ENCODE peak calls at places on chromosomes 13 and 19, in six cellular contexts. Q is brain pericyte; E is anterior cingulate cortex; T is AML-193; D is CD4-positive, CD25-positive, alpha-beta regulatory T cell; H is BE2C. G is an unnamed sample.
A peak's percentile ranks its signal among the peaks of the same experiment; 100 is the strongest.

GRCh38 chr19:50628146-50628545 is 11.5 kb downstream of the SYT3 start:
- DNase-seq in Q (no peak), E (no peak), T (no peak), D (no peak), H (no peak), G (no peak)

GRCh38 chr13:97140611-97141010 is 81.5 kb upstream of the MBNL2 start:
- DNase-seq in Q (no peak), E (no peak), T (no peak), D (no peak), H (no peak), G (no peak)

GRCh38 chr13:99085139-99085845 is 107.4 kb upstream of the DOCK9 start:
- DNase-seq in Q (no peak), E (no peak), T (no peak), D (no peak), H (no peak), G (no peak)

GRCh38 chr13:43085545-43085944 is 62.2 kb downstream of the DNAJC15 start:
- DNase-seq in Q (no peak), E (no peak), T (peak; percentile 22), D (no peak), H (no peak), G (peak; percentile 71)

GRCh38 chr13:20774746-20775145 is 985 bp upstream of the EEF1AKMT1 start:
- DNase-seq in Q (no peak), E (no peak), T (no peak), D (no peak), H (no peak), G (no peak)

GRCh38 chr13:67374391-67374790 is 144.3 kb upstream of the PCDH9 start:
- DNase-seq in Q (no peak), E (no peak), T (no peak), D (no peak), H (no peak), G (no peak)

GRCh38 chr19:42216653-42217521 is 590 bp downstream of the DEDD2 start:
- DNase-seq in Q (no peak), E (peak; percentile 60), T (no peak), D (peak; percentile 25), H (peak; percentile 48), G (peak; percentile 41)

GRCh38 chr13:99969934-99970760 is 1.4 kb downstream of the ZIC5 start:
- DNase-seq in Q (no peak), E (no peak), T (no peak), D (no peak), H (peak; percentile 58), G (peak; percentile 69)

GRCh38 chr13:75194717-75195116 is 287.3 kb downstream of the TBC1D4 start:
- DNase-seq in Q (no peak), E (no peak), T (no peak), D (no peak), H (no peak), G (no peak)

GRCh38 chr19:51798958-51799310 is 4.0 kb downstream of the FPR3 start:
- DNase-seq in Q (no peak), E (no peak), T (no peak), D (no peak), H (no peak), G (no peak)

GRCh38 chr19:35033067-35034004 is 3.1 kb downstream of the SCN1B start:
- DNase-seq in Q (no peak), E (no peak), T (no peak), D (no peak), H (no peak), G (no peak)

GRCh38 chr13:99867535-99868271 is 103.9 kb downstream of the ZIC5 start:
- DNase-seq in Q (no peak), E (no peak), T (no peak), D (no peak), H (peak; percentile 24), G (peak; percentile 69)

GRCh38 chr19:14031719-14032480 is at the start of gene IL27RA:
- DNase-seq in Q (no peak), E (peak; percentile 15), T (peak; percentile 57), D (peak; percentile 67), H (peak; percentile 70), G (peak; percentile 56)

GRCh38 chr13:98390086-98390697 is 186.7 kb downstream of the STK24 start:
- DNase-seq in Q (no peak), E (no peak), T (no peak), D (no peak), H (no peak), G (no peak)

GRCh38 chr13:44237276-44237767 is 136.3 kb upstream of the SERP2 start:
- DNase-seq in Q (peak; percentile 84), E (peak; percentile 13), T (no peak), D (no peak), H (no peak), G (no peak)

GRCh38 chr13:20182231-20182846 is 10.4 kb downstream of the GJB2 start:
- DNase-seq in Q (no peak), E (no peak), T (peak; percentile 68), D (peak; percentile 32), H (peak; percentile 58), G (peak; percentile 70)

GRCh38 chr19:42254083-42254849 is 662 bp downstream of the ERF start:
- DNase-seq in Q (no peak), E (peak; percentile 79), T (peak; percentile 62), D (peak; percentile 66), H (peak; percentile 72), G (peak; percentile 76)

GRCh38 chr13:97855570-97855970 is 97.9 kb upstream of the IPO5 start:
- DNase-seq in Q (peak; percentile 57), E (no peak), T (peak; percentile 55), D (no peak), H (peak; percentile 58), G (peak; percentile 83)

GRCh38 chr19:47518139-47518538 is 3.3 kb upstream of the NAPA start:
- DNase-seq in Q (no peak), E (no peak), T (no peak), D (no peak), H (no peak), G (no peak)

GRCh38 chr19:35509018-35509652 is 4.3 kb downstream of the DMKN start:
- DNase-seq in Q (no peak), E (no peak), T (no peak), D (no peak), H (no peak), G (no peak)

GRCh38 chr13:39370048-39370447 is 232.9 kb downstream of the LHFPL6 start:
- DNase-seq in Q (no peak), E (no peak), T (no peak), D (no peak), H (no peak), G (no peak)

GRCh38 chr19:19077103-19077502 is 13.3 kb downstream of the SLC25A42 start:
- DNase-seq in Q (no peak), E (no peak), T (no peak), D (no peak), H (no peak), G (no peak)

GRCh38 chr13:27797228-27797624 is 4.9 kb downstream of the GSX1 start:
- DNase-seq in Q (no peak), E (no peak), T (no peak), D (no peak), H (peak; percentile 34), G (no peak)

GRCh38 chr19:16457195-16457953 is 14.4 kb downstream of the EPS15L1 start:
- DNase-seq in Q (no peak), E (peak; percentile 28), T (no peak), D (no peak), H (peak; percentile 89), G (peak; percentile 88)

GRCh38 chr13:78382946-78383542 is 220.3 kb downstream of the POU4F1 start:
- DNase-seq in Q (no peak), E (no peak), T (peak; percentile 11), D (no peak), H (no peak), G (peak; percentile 12)

GRCh38 chr13:93364166-93364565 is 137.6 kb downstream of the GPC6 start:
- DNase-seq in Q (no peak), E (no peak), T (no peak), D (no peak), H (no peak), G (no peak)

GRCh38 chr19:51695702-51696315 is 2.7 kb downstream of the SPACA6 start:
- DNase-seq in Q (no peak), E (no peak), T (no peak), D (no peak), H (no peak), G (no peak)

GRCh38 chr19:58196911-58197616 is 14.2 kb downstream of the ZNF274 start:
- DNase-seq in Q (no peak), E (no peak), T (no peak), D (no peak), H (no peak), G (no peak)

GRCh38 chr13:93788456-93788855 is 561.8 kb downstream of the GPC6 start:
- DNase-seq in Q (no peak), E (no peak), T (no peak), D (no peak), H (peak; percentile 15), G (no peak)

GRCh38 chr19:29872224-29872731 is 60.5 kb downstream of the CCNE1 start:
- DNase-seq in Q (no peak), E (no peak), T (no peak), D (no peak), H (no peak), G (no peak)

GRCh38 chr13:20566424-20566916 is 487 bp upstream of the IFT88 start:
- DNase-seq in Q (peak; percentile 21), E (no peak), T (peak; percentile 73), D (no peak), H (no peak), G (no peak)

GRCh38 chr13:22915442-22916082 is 265.2 kb upstream of the SGCG start:
- DNase-seq in Q (no peak), E (peak; percentile 57), T (no peak), D (no peak), H (peak; percentile 30), G (peak; percentile 21)

GRCh38 chr13:75771818-75772217 is 135.7 kb downstream of the LMO7 start:
- DNase-seq in Q (no peak), E (no peak), T (no peak), D (no peak), H (no peak), G (no peak)

GRCh38 chr13:87884874-87885273 is 213.7 kb downstream of the SLITRK5 start:
- DNase-seq in Q (peak; percentile 1), E (no peak), T (no peak), D (no peak), H (peak; percentile 59), G (peak; percentile 3)

G was measured in NCI-H446.